ENCODE peak calls at places on chromosomes 7 and 10, in four cellular contexts. T, H, O and M are unnamed samples.

GRCh38 chr10:77984986-77985385 is 44.3 kb downstream of the POLR3A start:
- DNase-seq in O (no peak), T (no peak), H (no peak), M (no peak)

GRCh38 chr10:79393221-79393923 is 46.1 kb downstream of the PPIF start:
- DNase-seq in T (no peak), H (no peak), O (no peak), M (no peak)

GRCh38 chr7:69934475-69934903 is 336.2 kb downstream of the AUTS2 start:
- DNase-seq in O (no peak), T (no peak), H (no peak), M (no peak)

GRCh38 chr7:122989041-122989440 is 6.5 kb downstream of the TAS2R16 start:
- DNase-seq in H (no peak), O (no peak), T (no peak), M (no peak)

GRCh38 chr7:17406756-17407155 is 108.3 kb downstream of the AHR start:
- DNase-seq in H (peak; percentile 27), O (no peak), T (no peak), M (no peak)

GRCh38 chr10:71435571-71436267 is 39.0 kb downstream of the CDH23 start:
- DNase-seq in H (peak; percentile 14), O (no peak), T (no peak), M (no peak)

GRCh38 chr7:105835441-105835840 is 41.0 kb downstream of the ATXN7L1 start:
- DNase-seq in H (no peak), T (no peak), O (no peak), M (peak; percentile 4)

GRCh38 chr7:107384025-107384424 is 85.8 kb upstream of the GPR22 start:
- DNase-seq in T (no peak), O (peak; percentile 10), H (no peak), M (no peak)

GRCh38 chr7:7416031-7416968 is 119.4 kb downstream of the COL28A1 start:
- DNase-seq in H (peak; percentile 76), T (no peak), O (no peak), M (peak; percentile 70)

GRCh38 chr10:77029684-77030407 is 607.8 kb downstream of the KCNMA1 start:
- DNase-seq in T (no peak), H (no peak), O (no peak), M (no peak)

GRCh38 chr7:155811560-155811894 is 736 bp downstream of the SHH start:
- DNase-seq in O (no peak), H (no peak), T (no peak), M (no peak)
- H3K4me3 ChIP-seq in O (no peak overlapping the region), H (no peak overlapping the region), T (no peak overlapping the region), M (no peak overlapping the region)

DNA sequence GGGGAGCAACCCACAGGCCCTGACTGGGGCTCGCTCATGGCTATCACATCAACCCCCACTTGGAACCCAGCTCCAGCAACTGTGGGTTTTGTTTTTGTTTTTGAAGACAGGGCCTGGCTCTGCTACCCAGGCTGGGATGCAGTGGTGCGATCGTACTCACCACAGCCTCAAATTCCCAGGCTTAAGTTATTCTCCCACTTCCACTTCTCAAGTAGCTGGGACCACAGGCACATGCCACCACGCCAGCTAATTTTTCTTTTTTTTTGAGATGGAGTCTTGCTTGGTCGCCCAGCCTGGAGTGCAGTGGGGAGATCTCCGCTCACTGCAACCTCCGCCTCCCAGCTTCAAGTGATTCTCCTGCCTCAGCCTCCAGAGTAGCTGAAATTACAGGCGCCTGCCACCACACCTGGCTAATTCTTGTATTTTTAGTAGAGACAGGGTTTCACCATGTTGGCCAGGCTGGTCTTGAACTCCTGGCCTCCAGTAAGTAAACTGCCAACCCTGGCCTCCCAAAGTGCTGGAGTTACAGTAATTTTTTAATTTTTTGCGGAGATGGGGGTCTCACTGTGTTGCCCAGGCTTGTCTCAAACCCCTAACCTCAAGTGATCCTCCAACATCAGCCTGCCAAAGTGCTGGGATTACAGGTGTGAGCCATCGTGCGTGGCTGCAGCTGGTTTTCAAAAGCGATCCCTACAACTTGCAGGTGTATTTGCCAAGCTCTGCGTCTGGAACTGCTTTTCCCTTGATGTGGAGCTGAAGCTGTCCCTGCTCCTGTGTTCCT is 228.7 kb downstream of the SKIDA1 start:
- DNase-seq in T (no peak), H (no peak), O (no peak), M (no peak)
- H3K27ac ChIP-seq in T (no peak overlapping the region), H (no peak overlapping the region), O (no peak overlapping the region), M (no peak overlapping the region)

GRCh38 chr7:140229591-140230516 is 53.1 kb upstream of the KDM7A start:
- DNase-seq in T (peak; percentile 82), O (no peak), H (no peak), M (no peak)

GRCh38 chr7:140232959-140233649 is 56.3 kb upstream of the KDM7A start:
- DNase-seq in T (no peak), O (no peak), H (no peak), M (no peak)

GRCh38 chr7:140231779-140232491 is 55.2 kb upstream of the KDM7A start:
- DNase-seq in H (no peak), O (no peak), T (peak; percentile 36), M (no peak)

GRCh38 chr7:140230517-140230861 is 53.7 kb upstream of the KDM7A start:
- DNase-seq in H (no peak), T (peak; percentile 77), O (no peak), M (no peak)

DNA sequence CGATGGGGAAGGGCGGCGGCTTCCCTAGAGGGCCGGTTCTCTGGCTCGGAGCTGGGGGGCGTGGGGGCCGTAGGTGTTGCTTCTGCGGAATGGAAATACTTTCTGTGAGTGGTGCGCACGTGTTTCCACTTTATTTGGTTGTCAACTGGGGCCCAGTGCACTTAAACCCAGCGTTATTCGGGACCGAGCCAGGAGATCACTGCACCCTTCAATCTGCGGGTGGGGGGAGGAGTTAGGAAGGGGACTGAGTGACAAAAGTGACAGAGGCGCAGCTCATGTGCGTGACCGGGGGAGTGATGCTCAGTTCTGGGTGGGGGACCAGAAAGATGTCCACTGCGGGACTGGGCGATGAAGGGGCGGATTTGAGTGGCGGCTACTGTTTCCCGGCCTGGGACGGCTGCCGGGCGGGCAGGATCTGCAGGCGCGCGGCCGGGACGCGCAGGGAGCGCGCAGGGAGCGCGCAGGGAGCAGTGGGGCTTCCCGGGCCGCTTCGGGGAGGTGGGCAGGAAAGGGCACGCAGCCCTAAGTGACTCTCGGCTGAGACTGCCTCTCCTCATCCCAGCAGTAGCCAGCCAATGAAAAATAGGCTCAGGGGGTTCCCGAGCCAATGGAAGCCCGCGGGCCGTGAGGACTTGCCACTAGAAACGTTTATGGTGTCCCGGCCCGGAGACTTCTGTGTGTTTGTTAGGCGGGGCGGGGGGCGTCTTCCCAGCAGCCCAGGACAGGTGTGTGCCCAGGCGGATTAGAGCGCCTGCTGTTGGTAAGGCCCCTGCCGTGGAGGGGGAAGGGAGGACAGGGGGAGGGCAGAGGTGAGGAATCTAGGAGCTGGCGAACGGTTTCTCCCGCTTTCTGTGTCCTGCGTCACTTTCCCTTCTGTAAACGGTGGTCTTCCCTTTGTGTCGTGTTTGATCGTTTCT is 54.3 kb upstream of the KDM7A start:
- DNase-seq in T (peak; percentile 26), O (no peak), H (peak; percentile 46), M (no peak)
- H3K4me1 ChIP-seq in T (peaks cover 24% of the 10 kb centered on the region), O (no peaks in the 10 kb centered on the region), H (no peaks in the 10 kb centered on the region), M (peaks cover 25% of the 10 kb centered on the region)

DNA sequence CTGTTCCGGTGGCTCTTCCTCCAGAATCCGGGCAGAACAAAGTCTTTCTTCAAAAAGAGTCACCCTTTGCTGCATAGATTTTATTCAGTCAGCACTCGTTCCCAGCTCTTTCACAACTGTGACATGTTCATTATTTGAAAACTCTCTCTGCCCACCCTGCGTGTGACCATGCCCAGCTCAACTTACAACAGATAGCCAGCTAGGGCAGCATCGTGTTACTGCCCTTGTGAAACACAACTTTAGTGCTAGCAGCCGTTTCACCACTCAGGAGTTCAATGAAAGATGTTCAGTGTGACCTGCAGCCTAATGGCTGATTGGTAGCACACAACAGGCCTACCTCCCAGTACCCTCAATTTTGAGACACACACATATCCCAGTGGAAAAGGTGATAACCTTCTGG is 57.9 kb downstream of the ZNF438 start:
- DNase-seq in T (no peak), O (no peak), H (no peak), M (no peak)
- H3K4me3 ChIP-seq in T (no peak overlapping the region), O (no peak overlapping the region), H (no peak overlapping the region), M (no peak overlapping the region)

GRCh38 chr10:7492660-7493046 is 81.8 kb upstream of the SFMBT2 start:
- DNase-seq in T (no peak), O (no peak), H (no peak), M (no peak)

GRCh38 chr10:7494034-7494433 is 83.2 kb upstream of the SFMBT2 start:
- DNase-seq in O (no peak), T (no peak), H (no peak), M (no peak)

GRCh38 chr10:7488418-7488829 is 77.6 kb upstream of the SFMBT2 start:
- DNase-seq in T (no peak), H (peak; percentile 64), O (peak; percentile 48), M (no peak)

GRCh38 chr10:7491230-7491629 is 80.4 kb upstream of the SFMBT2 start:
- DNase-seq in T (no peak), O (no peak), H (no peak), M (no peak)

GRCh38 chr10:7491949-7492659 is 81.3 kb upstream of the SFMBT2 start:
- DNase-seq in H (no peak), T (no peak), O (peak; percentile 51), M (no peak)
- H3K27ac ChIP-seq in H (no peak overlapping the region), T (peak overlapping the region; percentile 6), O (peak overlapping the region; percentile 44), M (no peak overlapping the region)

GRCh38 chr10:119316002-119316358 is 108.6 kb downstream of the GRK5 start:
- DNase-seq in T (no peak), H (no peak), O (no peak), M (no peak)

GRCh38 chr10:119316729-119317097 is 109.3 kb downstream of the GRK5 start:
- DNase-seq in O (no peak), T (no peak), H (peak; percentile 67), M (no peak)

GRCh38 chr10:119314061-119314460 is 106.7 kb downstream of the GRK5 start:
- DNase-seq in T (no peak), O (no peak), H (no peak), M (no peak)

GRCh38 chr10:119314486-119314885 is 107.1 kb downstream of the GRK5 start:
- DNase-seq in H (no peak), T (no peak), O (no peak), M (no peak)

DNA sequence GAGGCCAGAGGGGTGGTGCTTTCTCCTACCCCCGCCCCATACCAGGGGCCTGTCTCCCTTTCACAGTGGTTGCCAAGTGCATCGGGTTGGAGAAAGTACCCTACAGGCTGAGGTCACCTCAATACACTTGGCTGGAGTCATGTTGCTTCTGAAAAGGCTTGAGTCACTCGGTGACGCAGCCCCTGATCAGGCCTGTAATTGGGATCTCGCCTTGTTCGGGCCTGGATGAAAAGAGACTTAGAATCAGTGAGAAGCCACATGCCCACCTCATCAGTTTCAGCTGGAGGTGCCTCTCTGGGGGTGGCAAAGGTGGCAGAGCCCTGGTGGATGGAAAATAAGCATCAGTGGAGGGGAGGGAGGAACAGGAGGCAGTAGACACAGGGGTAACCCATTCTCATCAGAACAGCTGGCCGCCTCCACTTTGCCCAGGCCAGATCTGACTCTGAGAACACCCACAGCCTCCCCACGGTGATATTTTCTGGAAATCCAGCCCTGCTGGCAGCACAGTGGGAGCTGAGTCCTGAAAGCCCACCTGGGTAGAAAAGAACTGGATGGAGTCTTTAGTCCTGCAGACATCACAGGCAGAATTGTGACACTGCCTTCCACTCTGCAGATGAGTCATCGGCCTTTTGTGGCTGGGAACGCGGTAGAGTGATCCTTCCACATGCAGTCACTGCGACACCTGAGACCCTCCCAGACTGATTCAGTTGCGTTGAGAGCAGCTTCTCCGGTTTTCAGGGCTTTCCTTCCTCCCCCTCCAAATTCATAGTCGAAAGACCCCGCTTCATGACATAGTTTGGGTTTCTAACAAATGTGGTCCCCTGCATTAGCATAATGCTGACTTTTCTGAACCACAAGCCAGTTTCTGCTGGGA is 108.0 kb downstream of the GRK5 start:
- DNase-seq in T (no peak), O (no peak), H (peak; percentile 85), M (no peak)
- H3K4me1 ChIP-seq in T (peaks cover 42% of the 10 kb centered on the region), O (peaks cover 13% of the 10 kb centered on the region), H (peaks cover 30% of the 10 kb centered on the region), M (peaks cover 72% of the 10 kb centered on the region)